ENCODE peak calls at places on chromosomes 6 and 20, in seven cellular contexts. E is BJ, N is cardiac muscle cell, D is IMR-90, Z is mucosa of descending colon, H is A673, O is thoracic aorta. I is an unnamed sample.

GRCh38 chr20:25084616-25085187 is 2.8 kb upstream of the VSX1 start:
- DNase-seq in N (no peak), D (no peak), O (no peak), Z (no peak), E (no peak), H (no peak), I (no peak)

GRCh38 chr6:161215193-161215592 is 58.7 kb downstream of the AGPAT4 start:
- DNase-seq in E (peak; percentile 53), H (no peak), O (no peak), Z (no peak), D (peak; percentile 100), N (peak; percentile 91), I (no peak)

GRCh38 chr6:168417158-168417557 is 23.8 kb upstream of the SMOC2 start:
- DNase-seq in H (no peak), N (peak; percentile 8), Z (no peak), O (no peak), D (no peak), E (no peak), I (no peak)

GRCh38 chr20:31836853-31837608 is 8.4 kb downstream of the FOXS1 start:
- DNase-seq in H (no peak), N (peak; percentile 29), Z (no peak), D (no peak), O (no peak), E (no peak), I (no peak)

GRCh38 chr20:43949741-43950618 is 35.3 kb downstream of the TOX2 start:
- DNase-seq in D (no peak), H (no peak), O (no peak), E (no peak), Z (peak; percentile 83), N (peak; percentile 46), I (no peak)

GRCh38 chr6:19279137-19279747 is 557.9 kb upstream of the ID4 start:
- DNase-seq in Z (no peak), E (no peak), N (peak; percentile 52), D (no peak), O (no peak), H (peak; percentile 17), I (peak; percentile 17)

GRCh38 chr6:101666256-101666655 is 272.7 kb downstream of the GRIK2 start:
- DNase-seq in Z (no peak), O (no peak), H (no peak), D (peak; percentile 80), E (peak; percentile 25), N (peak; percentile 23), I (no peak)

GRCh38 chr20:37297066-37297736 is 7.7 kb downstream of the MANBAL start:
- DNase-seq in E (peak; percentile 91), O (no peak), N (peak; percentile 54), D (peak; percentile 84), Z (no peak), H (no peak), I (no peak)

GRCh38 chr6:133033263-133033662 is 207.9 kb upstream of the EYA4 start:
- DNase-seq in N (no peak), H (no peak), Z (no peak), E (no peak), O (no peak), D (peak; percentile 62), I (no peak)

GRCh38 chr20:10448270-10449156 is 13.4 kb downstream of the SLX4IP start:
- DNase-seq in D (peak; percentile 48), N (peak; percentile 37), H (peak; percentile 63), O (no peak), E (no peak), Z (no peak), I (no peak)

GRCh38 chr6:129536271-129536670 is 173.7 kb downstream of the ARHGAP18 start:
- DNase-seq in Z (no peak), N (no peak), H (no peak), E (no peak), D (no peak), O (no peak), I (no peak)

GRCh38 chr20:45822863-45823262 is 4.2 kb downstream of the TNNC2 start:
- DNase-seq in O (no peak), H (peak; percentile 30), N (no peak), D (peak; percentile 47), Z (peak; percentile 73), E (no peak), I (no peak)

GRCh38 chr20:15099130-15099529 is 761.7 kb upstream of the FLRT3 start:
- DNase-seq in N (no peak), E (no peak), D (no peak), O (no peak), H (no peak), Z (no peak), I (no peak)

GRCh38 chr6:17987576-17988421 is at the start of gene KIF13A:
- DNase-seq in O (peak; percentile 23), N (peak; percentile 76), D (peak; percentile 59), Z (peak; percentile 74), H (peak; percentile 79), E (no peak), I (peak; percentile 37)

GRCh38 chr6:125779924-125780539 is 10.7 kb upstream of the NCOA7 start:
- DNase-seq in O (no peak), N (peak; percentile 94), E (peak; percentile 80), D (peak; percentile 92), H (peak; percentile 96), Z (peak; percentile 83), I (peak; percentile 93)
- TF ChIP-seq CTCF in O (peak; percentile 39), N (peak; percentile 20), E (peak; percentile 21), D (peak; percentile 28), H (no peak), Z (no peak), I (peak; percentile 19)

GRCh38 chr6:42627044-42627443 is 63.2 kb downstream of the UBR2 start:
- DNase-seq in D (no peak), N (no peak), H (no peak), O (no peak), E (no peak), Z (no peak), I (no peak)
- H3K36me3 ChIP-seq in D (peaks cover 13% of the 10 kb centered on the region), N (peaks cover 4% of the 10 kb centered on the region), H (no peaks in the 10 kb centered on the region), O (peaks cover 7% of the 10 kb centered on the region), E (no peaks in the 10 kb centered on the region), Z (no peaks in the 10 kb centered on the region), I (no peaks in the 10 kb centered on the region)

DNA sequence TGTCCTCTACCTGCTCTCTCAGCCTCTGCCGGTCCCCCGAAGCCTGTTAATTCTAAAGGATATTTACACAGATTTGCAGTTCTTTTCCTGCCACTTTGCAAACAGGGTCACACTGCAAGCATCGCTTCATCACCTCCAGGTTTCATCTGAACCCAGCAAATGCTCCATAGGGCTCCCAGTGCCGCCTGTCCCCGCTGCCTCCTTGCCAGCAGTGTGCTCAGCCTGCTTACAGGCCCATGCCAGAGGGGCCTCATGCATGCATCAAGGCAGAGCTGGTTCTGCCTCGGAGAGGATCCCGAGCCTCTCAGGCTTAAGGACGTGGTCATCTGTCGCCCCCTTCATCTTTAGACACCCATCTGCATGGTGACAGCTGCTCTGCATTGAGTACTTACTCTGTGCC is 10.5 kb downstream of the SIRPA start:
- DNase-seq in E (no peak), H (no peak), D (no peak), N (no peak), O (no peak), Z (no peak), I (no peak)
- TF ChIP-seq CTCF in E (no peak), H (no peak), D (no peak), N (no peak), O (no peak), Z (no peak), I (no peak)

GRCh38 chr6:158080849-158081656 is 87.0 kb downstream of the SERAC1 start:
- DNase-seq in Z (no peak), E (no peak), O (no peak), N (no peak), D (no peak), H (no peak), I (no peak)
- H3K36me3 ChIP-seq in Z (peaks cover 21% of the 10 kb centered on the region), E (peaks cover 35% of the 10 kb centered on the region), O (peaks cover 42% of the 10 kb centered on the region), N (no peaks in the 10 kb centered on the region), D (peaks cover 63% of the 10 kb centered on the region), H (peaks cover 27% of the 10 kb centered on the region), I (no peaks in the 10 kb centered on the region)

DNA sequence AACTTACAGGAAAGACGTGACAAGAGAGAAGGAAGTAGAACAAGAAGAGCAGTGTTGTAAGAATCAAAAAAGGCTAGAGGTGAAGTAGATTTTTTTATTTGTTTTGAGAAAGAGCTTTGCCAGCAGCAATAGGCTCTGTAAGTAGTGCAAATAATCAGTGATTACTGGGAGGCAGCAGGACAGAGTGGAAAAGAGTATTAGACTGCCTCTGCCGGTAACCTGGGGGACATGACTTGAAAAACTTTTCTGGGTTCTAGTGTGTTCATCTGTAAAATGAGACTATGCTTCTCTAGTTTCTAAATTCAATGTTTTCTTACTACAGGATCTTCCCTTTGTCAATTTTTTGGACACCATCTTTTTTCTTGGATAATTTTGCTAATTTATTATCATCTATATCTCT is 5.8 kb upstream of the IRAK1BP1 start:
- DNase-seq in H (no peak), Z (no peak), N (no peak), D (no peak), E (no peak), O (no peak), I (no peak)
- TF ChIP-seq CTCF in H (peak; percentile 21), Z (no peak), N (no peak), D (no peak), E (no peak), O (no peak), I (no peak)

DNA sequence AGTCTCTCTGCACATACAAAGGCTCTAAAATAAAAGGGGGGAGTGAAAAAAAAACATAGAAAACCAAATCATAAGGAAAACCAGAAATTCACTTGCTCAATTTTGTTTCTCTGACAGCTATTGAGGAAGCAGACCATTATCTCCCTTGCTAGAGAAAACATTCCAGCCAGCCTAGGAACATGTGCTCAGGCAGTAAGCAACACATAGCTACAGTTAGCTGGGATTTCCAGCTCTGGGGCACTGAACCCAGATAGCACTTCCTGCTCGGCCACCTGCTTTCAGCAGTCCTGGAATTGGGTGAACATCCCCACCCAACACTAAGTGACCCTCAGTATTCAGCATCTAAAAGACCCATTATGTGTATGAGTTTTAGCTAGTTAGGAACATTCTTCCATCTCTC is 61.3 kb downstream of the TNFRSF21 start:
- DNase-seq in O (no peak), E (no peak), Z (no peak), H (no peak), D (no peak), N (peak; percentile 50), I (no peak)
- H3K36me3 ChIP-seq in O (no peaks in the 10 kb centered on the region), E (no peaks in the 10 kb centered on the region), Z (no peaks in the 10 kb centered on the region), H (no peaks in the 10 kb centered on the region), D (peaks cover 4% of the 10 kb centered on the region), N (no peaks in the 10 kb centered on the region), I (no peaks in the 10 kb centered on the region)